ENCODE peak calls at places on chromosomes 6 and 20, in nine cellular contexts. One of them, this sample, is unnamed.

GRCh38 chr6:134436950-134437349 is 119.0 kb upstream of the SGK1 start:
- DNase-seq in caudate nucleus: no peak
- DNase-seq in activated T-cell treated with anti-CD3 and anti-CD28 coated beads, Interleukin-2, amount 50 U/mL, for 24 hours: no peak
- DNase-seq in left ventricle myocardium inferior: no peak
- DNase-seq in stimulated activated CD4-positive, alpha-beta T cell treated with anti-CD3 and anti-CD28 coated beads, Interleukin-1b, Interleukin-23, amount 100 ng/mL, for 24 hours: no peak
- DNase-seq in ACHN: peak; percentile 34
- DNase-seq in HEK293T: no peak
- DNase-seq in CD8-positive, alpha-beta memory T cell: no peak
- DNase-seq in HFF-Myc: no peak
- DNase-seq in this sample: no peak

GRCh38 chr6:14274552-14275492 is 157.2 kb downstream of the CD83 start:
- DNase-seq in caudate nucleus: no peak
- DNase-seq in activated T-cell treated with anti-CD3 and anti-CD28 coated beads, Interleukin-2, amount 50 U/mL, for 24 hours: no peak
- DNase-seq in left ventricle myocardium inferior: no peak
- DNase-seq in stimulated activated CD4-positive, alpha-beta T cell treated with anti-CD3 and anti-CD28 coated beads, Interleukin-1b, Interleukin-23, amount 100 ng/mL, for 24 hours: no peak
- DNase-seq in ACHN: no peak
- DNase-seq in HEK293T: no peak
- DNase-seq in CD8-positive, alpha-beta memory T cell: no peak
- DNase-seq in HFF-Myc: no peak
- DNase-seq in this sample: no peak

GRCh38 chr20:35093245-35093884 is 758 bp upstream of the TRPC4AP start:
- DNase-seq in caudate nucleus: no peak
- DNase-seq in activated T-cell treated with anti-CD3 and anti-CD28 coated beads, Interleukin-2, amount 50 U/mL, for 24 hours: peak; percentile 54
- DNase-seq in left ventricle myocardium inferior: no peak
- DNase-seq in stimulated activated CD4-positive, alpha-beta T cell treated with anti-CD3 and anti-CD28 coated beads, Interleukin-1b, Interleukin-23, amount 100 ng/mL, for 24 hours: no peak
- DNase-seq in ACHN: peak; percentile 70
- DNase-seq in HEK293T: no peak
- DNase-seq in CD8-positive, alpha-beta memory T cell: no peak
- DNase-seq in HFF-Myc: no peak
- DNase-seq in this sample: peak; percentile 22

GRCh38 chr20:10739575-10739974 is 65.8 kb upstream of the JAG1 start:
- DNase-seq in caudate nucleus: no peak
- DNase-seq in activated T-cell treated with anti-CD3 and anti-CD28 coated beads, Interleukin-2, amount 50 U/mL, for 24 hours: no peak
- DNase-seq in left ventricle myocardium inferior: no peak
- DNase-seq in stimulated activated CD4-positive, alpha-beta T cell treated with anti-CD3 and anti-CD28 coated beads, Interleukin-1b, Interleukin-23, amount 100 ng/mL, for 24 hours: no peak
- DNase-seq in ACHN: peak; percentile 44
- DNase-seq in HEK293T: no peak
- DNase-seq in CD8-positive, alpha-beta memory T cell: no peak
- DNase-seq in HFF-Myc: no peak
- DNase-seq in this sample: no peak

GRCh38 chr6:45657243-45657642 is 279.5 kb upstream of the SUPT3H start:
- DNase-seq in caudate nucleus: no peak
- DNase-seq in activated T-cell treated with anti-CD3 and anti-CD28 coated beads, Interleukin-2, amount 50 U/mL, for 24 hours: no peak
- DNase-seq in left ventricle myocardium inferior: no peak
- DNase-seq in stimulated activated CD4-positive, alpha-beta T cell treated with anti-CD3 and anti-CD28 coated beads, Interleukin-1b, Interleukin-23, amount 100 ng/mL, for 24 hours: no peak
- DNase-seq in ACHN: peak; percentile 36
- DNase-seq in HEK293T: no peak
- DNase-seq in CD8-positive, alpha-beta memory T cell: no peak
- DNase-seq in HFF-Myc: peak; percentile 52
- DNase-seq in this sample: no peak

GRCh38 chr6:163984446-163984936 is 570.0 kb downstream of the QKI start:
- DNase-seq in caudate nucleus: no peak
- DNase-seq in activated T-cell treated with anti-CD3 and anti-CD28 coated beads, Interleukin-2, amount 50 U/mL, for 24 hours: no peak
- DNase-seq in left ventricle myocardium inferior: no peak
- DNase-seq in stimulated activated CD4-positive, alpha-beta T cell treated with anti-CD3 and anti-CD28 coated beads, Interleukin-1b, Interleukin-23, amount 100 ng/mL, for 24 hours: no peak
- DNase-seq in ACHN: no peak
- DNase-seq in HEK293T: no peak
- DNase-seq in CD8-positive, alpha-beta memory T cell: no peak
- DNase-seq in HFF-Myc: no peak
- DNase-seq in this sample: peak; percentile 14

GRCh38 chr6:136784910-136785746 is 7.1 kb downstream of the MAP3K5 start:
- DNase-seq in caudate nucleus: no peak
- DNase-seq in activated T-cell treated with anti-CD3 and anti-CD28 coated beads, Interleukin-2, amount 50 U/mL, for 24 hours: peak; percentile 52
- DNase-seq in left ventricle myocardium inferior: peak; percentile 47
- DNase-seq in stimulated activated CD4-positive, alpha-beta T cell treated with anti-CD3 and anti-CD28 coated beads, Interleukin-1b, Interleukin-23, amount 100 ng/mL, for 24 hours: no peak
- DNase-seq in ACHN: no peak
- DNase-seq in HEK293T: no peak
- DNase-seq in CD8-positive, alpha-beta memory T cell: no peak
- DNase-seq in HFF-Myc: no peak
- DNase-seq in this sample: no peak

GRCh38 chr20:33585413-33585812 is 76.7 kb upstream of the C20orf144 start:
- DNase-seq in caudate nucleus: no peak
- DNase-seq in activated T-cell treated with anti-CD3 and anti-CD28 coated beads, Interleukin-2, amount 50 U/mL, for 24 hours: no peak
- DNase-seq in left ventricle myocardium inferior: no peak
- DNase-seq in stimulated activated CD4-positive, alpha-beta T cell treated with anti-CD3 and anti-CD28 coated beads, Interleukin-1b, Interleukin-23, amount 100 ng/mL, for 24 hours: no peak
- DNase-seq in ACHN: no peak
- DNase-seq in HEK293T: no peak
- DNase-seq in CD8-positive, alpha-beta memory T cell: no peak
- DNase-seq in HFF-Myc: no peak
- DNase-seq in this sample: peak; percentile 79

GRCh38 chr6:87669051-87669450 is 33.0 kb downstream of the AKIRIN2 start:
- DNase-seq in caudate nucleus: no peak
- DNase-seq in activated T-cell treated with anti-CD3 and anti-CD28 coated beads, Interleukin-2, amount 50 U/mL, for 24 hours: no peak
- DNase-seq in left ventricle myocardium inferior: no peak
- DNase-seq in stimulated activated CD4-positive, alpha-beta T cell treated with anti-CD3 and anti-CD28 coated beads, Interleukin-1b, Interleukin-23, amount 100 ng/mL, for 24 hours: no peak
- DNase-seq in ACHN: no peak
- DNase-seq in HEK293T: no peak
- DNase-seq in CD8-positive, alpha-beta memory T cell: no peak
- DNase-seq in HFF-Myc: no peak
- DNase-seq in this sample: peak; percentile 48

GRCh38 chr20:32485770-32486248 is 99.3 kb downstream of the NOL4L start:
- DNase-seq in caudate nucleus: no peak
- DNase-seq in activated T-cell treated with anti-CD3 and anti-CD28 coated beads, Interleukin-2, amount 50 U/mL, for 24 hours: no peak
- DNase-seq in left ventricle myocardium inferior: no peak
- DNase-seq in stimulated activated CD4-positive, alpha-beta T cell treated with anti-CD3 and anti-CD28 coated beads, Interleukin-1b, Interleukin-23, amount 100 ng/mL, for 24 hours: no peak
- DNase-seq in ACHN: no peak
- DNase-seq in HEK293T: no peak
- DNase-seq in CD8-positive, alpha-beta memory T cell: peak; percentile 22
- DNase-seq in HFF-Myc: no peak
- DNase-seq in this sample: no peak

GRCh38 chr20:34112600-34113061 is 588 bp upstream of the EIF2S2 start:
- DNase-seq in caudate nucleus: peak; percentile 30
- DNase-seq in activated T-cell treated with anti-CD3 and anti-CD28 coated beads, Interleukin-2, amount 50 U/mL, for 24 hours: no peak
- DNase-seq in left ventricle myocardium inferior: no peak
- DNase-seq in stimulated activated CD4-positive, alpha-beta T cell treated with anti-CD3 and anti-CD28 coated beads, Interleukin-1b, Interleukin-23, amount 100 ng/mL, for 24 hours: no peak
- DNase-seq in ACHN: peak; percentile 20
- DNase-seq in HEK293T: peak; percentile 25
- DNase-seq in CD8-positive, alpha-beta memory T cell: no peak
- DNase-seq in HFF-Myc: no peak
- DNase-seq in this sample: peak; percentile 80

GRCh38 chr20:1877604-1878195 is 17.5 kb upstream of the SIRPA start:
- DNase-seq in caudate nucleus: peak; percentile 27
- DNase-seq in activated T-cell treated with anti-CD3 and anti-CD28 coated beads, Interleukin-2, amount 50 U/mL, for 24 hours: no peak
- DNase-seq in left ventricle myocardium inferior: no peak
- DNase-seq in stimulated activated CD4-positive, alpha-beta T cell treated with anti-CD3 and anti-CD28 coated beads, Interleukin-1b, Interleukin-23, amount 100 ng/mL, for 24 hours: no peak
- DNase-seq in ACHN: no peak
- DNase-seq in HEK293T: no peak
- DNase-seq in CD8-positive, alpha-beta memory T cell: no peak
- DNase-seq in HFF-Myc: no peak
- DNase-seq in this sample: no peak

GRCh38 chr6:20212392-20213111 is at the start of gene MBOAT1:
- DNase-seq in caudate nucleus: peak; percentile 45
- DNase-seq in activated T-cell treated with anti-CD3 and anti-CD28 coated beads, Interleukin-2, amount 50 U/mL, for 24 hours: peak; percentile 81
- DNase-seq in left ventricle myocardium inferior: peak; percentile 94
- DNase-seq in stimulated activated CD4-positive, alpha-beta T cell treated with anti-CD3 and anti-CD28 coated beads, Interleukin-1b, Interleukin-23, amount 100 ng/mL, for 24 hours: peak; percentile 23
- DNase-seq in ACHN: peak; percentile 89
- DNase-seq in HEK293T: peak; percentile 75
- DNase-seq in CD8-positive, alpha-beta memory T cell: peak; percentile 42
- DNase-seq in HFF-Myc: peak; percentile 33
- DNase-seq in this sample: peak; percentile 99

GRCh38 chr6:82711992-82712788 is 348.6 kb downstream of the TPBG start:
- DNase-seq in caudate nucleus: no peak
- DNase-seq in activated T-cell treated with anti-CD3 and anti-CD28 coated beads, Interleukin-2, amount 50 U/mL, for 24 hours: no peak
- DNase-seq in left ventricle myocardium inferior: no peak
- DNase-seq in stimulated activated CD4-positive, alpha-beta T cell treated with anti-CD3 and anti-CD28 coated beads, Interleukin-1b, Interleukin-23, amount 100 ng/mL, for 24 hours: no peak
- DNase-seq in ACHN: no peak
- DNase-seq in HEK293T: no peak
- DNase-seq in CD8-positive, alpha-beta memory T cell: no peak
- DNase-seq in HFF-Myc: no peak
- DNase-seq in this sample: no peak

GRCh38 chr6:56101141-56101553 is 146.2 kb downstream of the COL21A1 start:
- DNase-seq in caudate nucleus: no peak
- DNase-seq in activated T-cell treated with anti-CD3 and anti-CD28 coated beads, Interleukin-2, amount 50 U/mL, for 24 hours: no peak
- DNase-seq in left ventricle myocardium inferior: no peak
- DNase-seq in stimulated activated CD4-positive, alpha-beta T cell treated with anti-CD3 and anti-CD28 coated beads, Interleukin-1b, Interleukin-23, amount 100 ng/mL, for 24 hours: no peak
- DNase-seq in ACHN: peak; percentile 82
- DNase-seq in HEK293T: no peak
- DNase-seq in CD8-positive, alpha-beta memory T cell: no peak
- DNase-seq in HFF-Myc: peak; percentile 92
- DNase-seq in this sample: no peak

GRCh38 chr20:46720776-46721425 is 11.5 kb downstream of the SLC2A10 start:
- DNase-seq in caudate nucleus: no peak
- DNase-seq in activated T-cell treated with anti-CD3 and anti-CD28 coated beads, Interleukin-2, amount 50 U/mL, for 24 hours: no peak
- DNase-seq in left ventricle myocardium inferior: no peak
- DNase-seq in stimulated activated CD4-positive, alpha-beta T cell treated with anti-CD3 and anti-CD28 coated beads, Interleukin-1b, Interleukin-23, amount 100 ng/mL, for 24 hours: no peak
- DNase-seq in ACHN: no peak
- DNase-seq in HEK293T: no peak
- DNase-seq in CD8-positive, alpha-beta memory T cell: no peak
- DNase-seq in HFF-Myc: no peak
- DNase-seq in this sample: no peak

GRCh38 chr20:32206383-32207210 is 946 bp downstream of the PLAGL2 start:
- DNase-seq in caudate nucleus: no peak
- DNase-seq in activated T-cell treated with anti-CD3 and anti-CD28 coated beads, Interleukin-2, amount 50 U/mL, for 24 hours: peak; percentile 58
- DNase-seq in left ventricle myocardium inferior: no peak
- DNase-seq in stimulated activated CD4-positive, alpha-beta T cell treated with anti-CD3 and anti-CD28 coated beads, Interleukin-1b, Interleukin-23, amount 100 ng/mL, for 24 hours: no peak
- DNase-seq in ACHN: no peak
- DNase-seq in HEK293T: no peak
- DNase-seq in CD8-positive, alpha-beta memory T cell: no peak
- DNase-seq in HFF-Myc: no peak
- DNase-seq in this sample: peak; percentile 29

GRCh38 chr20:36573103-36573797 is at the start of gene TGIF2:
- DNase-seq in caudate nucleus: peak; percentile 19
- DNase-seq in activated T-cell treated with anti-CD3 and anti-CD28 coated beads, Interleukin-2, amount 50 U/mL, for 24 hours: peak; percentile 93
- DNase-seq in left ventricle myocardium inferior: peak; percentile 82
- DNase-seq in stimulated activated CD4-positive, alpha-beta T cell treated with anti-CD3 and anti-CD28 coated beads, Interleukin-1b, Interleukin-23, amount 100 ng/mL, for 24 hours: peak; percentile 65
- DNase-seq in ACHN: peak; percentile 77
- DNase-seq in HEK293T: peak; percentile 97
- DNase-seq in CD8-positive, alpha-beta memory T cell: peak; percentile 96
- DNase-seq in HFF-Myc: no peak
- DNase-seq in this sample: peak; percentile 89

GRCh38 chr6:71766796-71767195 is 119.6 kb upstream of the RIMS1 start:
- DNase-seq in caudate nucleus: no peak
- DNase-seq in activated T-cell treated with anti-CD3 and anti-CD28 coated beads, Interleukin-2, amount 50 U/mL, for 24 hours: no peak
- DNase-seq in left ventricle myocardium inferior: no peak
- DNase-seq in stimulated activated CD4-positive, alpha-beta T cell treated with anti-CD3 and anti-CD28 coated beads, Interleukin-1b, Interleukin-23, amount 100 ng/mL, for 24 hours: no peak
- DNase-seq in ACHN: no peak
- DNase-seq in HEK293T: no peak
- DNase-seq in CD8-positive, alpha-beta memory T cell: no peak
- DNase-seq in HFF-Myc: no peak
- DNase-seq in this sample: no peak

GRCh38 chr20:61262514-61262913 is 10.5 kb downstream of the CDH4 start:
- DNase-seq in caudate nucleus: no peak
- DNase-seq in activated T-cell treated with anti-CD3 and anti-CD28 coated beads, Interleukin-2, amount 50 U/mL, for 24 hours: no peak
- DNase-seq in left ventricle myocardium inferior: no peak
- DNase-seq in stimulated activated CD4-positive, alpha-beta T cell treated with anti-CD3 and anti-CD28 coated beads, Interleukin-1b, Interleukin-23, amount 100 ng/mL, for 24 hours: no peak
- DNase-seq in ACHN: no peak
- DNase-seq in HEK293T: no peak
- DNase-seq in CD8-positive, alpha-beta memory T cell: no peak
- DNase-seq in HFF-Myc: no peak
- DNase-seq in this sample: no peak

GRCh38 chr6:9161731-9162130 is 726.4 kb upstream of the SLC35B3 start:
- DNase-seq in caudate nucleus: no peak
- DNase-seq in activated T-cell treated with anti-CD3 and anti-CD28 coated beads, Interleukin-2, amount 50 U/mL, for 24 hours: no peak
- DNase-seq in left ventricle myocardium inferior: no peak
- DNase-seq in stimulated activated CD4-positive, alpha-beta T cell treated with anti-CD3 and anti-CD28 coated beads, Interleukin-1b, Interleukin-23, amount 100 ng/mL, for 24 hours: no peak
- DNase-seq in ACHN: no peak
- DNase-seq in HEK293T: no peak
- DNase-seq in CD8-positive, alpha-beta memory T cell: no peak
- DNase-seq in HFF-Myc: no peak
- DNase-seq in this sample: no peak